ENCODE peak calls at places on chromosomes 11 and 22, in nine cellular contexts. H, R, V, U, Z, F, Q, J and N are unnamed samples.

GRCh38 chr22:32331918-32332725 is 25.5 kb upstream of the RFPL3 start:
- DNase-seq in Q (peak; percentile 35), J (no peak), U (no peak), V (no peak), F (no peak), R (no peak), H (no peak), Z (no peak), N (no peak)

GRCh38 chr22:36671398-36671797 is 32.2 kb downstream of the CACNG2 start:
- DNase-seq in V (no peak), H (no peak), U (no peak), Q (no peak), J (no peak), F (no peak), R (no peak), Z (no peak), N (no peak)

GRCh38 chr22:26658671-26659478 is 1.5 kb downstream of the MIAT start:
- DNase-seq in J (no peak), V (peak; percentile 76), U (no peak), Q (peak; percentile 94), R (no peak), H (peak; percentile 48), F (peak; percentile 37), Z (peak; percentile 76), N (no peak)

GRCh38 chr22:44173154-44173553 is 7.6 kb upstream of the PARVG start:
- DNase-seq in U (no peak), F (no peak), H (no peak), Q (no peak), R (no peak), Z (no peak), V (no peak), J (no peak), N (no peak)

GRCh38 chr22:38086942-38087341 is 3.0 kb upstream of the SLC16A8 start:
- DNase-seq in R (no peak), H (no peak), U (no peak), Z (no peak), F (no peak), V (no peak), J (no peak), Q (no peak), N (no peak)

GRCh38 chr22:45832180-45832579 is 144.8 kb downstream of the WNT7B start:
- DNase-seq in F (no peak), H (no peak), Z (no peak), U (no peak), R (no peak), Q (no peak), V (no peak), J (no peak), N (no peak)

GRCh38 chr11:38791346-38791961 is 2193.4 kb upstream of the RAG2 start:
- DNase-seq in J (no peak), F (peak; percentile 1), Q (no peak), H (peak; percentile 34), U (no peak), Z (no peak), R (no peak), V (peak; percentile 49), N (peak; percentile 1)

GRCh38 chr11:122893131-122893530 is 10.6 kb downstream of the JHY start:
- DNase-seq in Z (no peak), H (no peak), Q (no peak), U (no peak), V (no peak), F (no peak), J (no peak), R (no peak), N (no peak)

GRCh38 chr22:40499187-40499753 is 128.9 kb downstream of the SGSM3 start:
- DNase-seq in Z (no peak), H (no peak), U (no peak), F (peak; percentile 96), J (no peak), Q (no peak), V (peak; percentile 86), R (no peak), N (peak; percentile 58)

GRCh38 chr22:47193606-47194316 is 431.3 kb downstream of the TBC1D22A start:
- DNase-seq in H (no peak), Q (no peak), R (no peak), Z (no peak), F (no peak), U (no peak), V (no peak), J (no peak), N (no peak)

GRCh38 chr11:109597336-109597735 is 175.3 kb downstream of the C11orf87 start:
- DNase-seq in F (no peak), U (no peak), H (no peak), J (no peak), Z (no peak), R (no peak), Q (no peak), V (no peak), N (no peak)

GRCh38 chr11:73243093-73243485 is 25.0 kb downstream of the P2RY2 start:
- DNase-seq in R (no peak), H (no peak), F (no peak), U (no peak), Q (no peak), J (no peak), Z (no peak), V (no peak), N (no peak)

GRCh38 chr11:114279778-114280532 is 16.2 kb upstream of the NNMT start:
- DNase-seq in Q (no peak), H (no peak), Z (no peak), F (no peak), V (peak; percentile 43), J (no peak), U (no peak), R (no peak), N (no peak)

GRCh38 chr11:1206391-1207271 is 16.2 kb upstream of the MUC5B start:
- DNase-seq in Z (no peak), R (no peak), V (no peak), Q (no peak), F (no peak), U (no peak), J (no peak), H (no peak), N (no peak)

GRCh38 chr11:116787436-116787785 is 412 bp downstream of the ZPR1 start:
- DNase-seq in R (no peak), U (no peak), Q (no peak), H (no peak), J (no peak), Z (no peak), F (no peak), V (peak; percentile 43), N (no peak)

GRCh38 chr11:110076388-110076965 is 16.7 kb upstream of the ZC3H12C start:
- DNase-seq in J (no peak), R (no peak), Q (no peak), V (no peak), Z (no peak), U (no peak), H (no peak), F (no peak), N (no peak)

GRCh38 chr11:94638902-94639373 is 71.8 kb downstream of the PIWIL4 start:
- DNase-seq in F (peak; percentile 38), J (no peak), V (peak; percentile 51), U (no peak), H (no peak), Q (no peak), R (no peak), Z (no peak), N (no peak)

GRCh38 chr22:30078320-30079311 is 1.6 kb upstream of the HORMAD2 start:
- DNase-seq in R (peak; percentile 5), Q (peak; percentile 53), F (no peak), V (no peak), U (no peak), Z (no peak), H (no peak), J (no peak), N (no peak)

GRCh38 chr11:124746621-124747243 is 5.3 kb downstream of the VSIG2 start:
- DNase-seq in J (peak; percentile 59), H (no peak), R (peak; percentile 67), F (peak; percentile 15), Q (peak; percentile 85), V (peak; percentile 91), Z (peak; percentile 77), U (peak; percentile 75), N (no peak)

GRCh38 chr11:108253176-108253575 is 30.3 kb downstream of the ATM start:
- DNase-seq in H (no peak), V (peak; percentile 44), J (no peak), U (no peak), R (no peak), Z (no peak), Q (no peak), F (no peak), N (no peak)

GRCh38 chr22:24315367-24315781 is 44.7 kb downstream of the SPECC1L start:
- DNase-seq in F (no peak), Z (no peak), U (no peak), R (no peak), V (peak; percentile 62), Q (no peak), H (no peak), J (no peak), N (no peak)

GRCh38 chr11:119888119-119888518 is 159.1 kb upstream of the NECTIN1 start:
- DNase-seq in J (no peak), U (no peak), Q (no peak), V (no peak), H (no peak), Z (no peak), F (peak; percentile 4), R (no peak), N (no peak)